ENCODE peak calls at places on chromosomes 16 and 17, in four cellular contexts. One of them, this sample, is unnamed.

GRCh38 chr17:82819015-82819414 is 20.8 kb downstream of the ZNF750 start:
- DNase-seq in WERI-Rb-1: no peak
- DNase-seq in aorta: no peak
- DNase-seq in stomach: no peak
- DNase-seq in this sample: no peak

GRCh38 chr17:4969551-4970231 is 2.1 kb upstream of the SPAG7 start:
- DNase-seq in WERI-Rb-1: no peak
- DNase-seq in aorta: no peak
- DNase-seq in stomach: no peak
- DNase-seq in this sample: no peak

GRCh38 chr16:57349212-57350031 is 9.2 kb upstream of the CCL22 start:
- DNase-seq in WERI-Rb-1: no peak
- DNase-seq in aorta: no peak
- DNase-seq in stomach: no peak
- DNase-seq in this sample: no peak

GRCh38 chr17:3535253-3535995 is 22.2 kb downstream of the TRPV3 start:
- DNase-seq in WERI-Rb-1: peak; percentile 76
- DNase-seq in aorta: peak; percentile 68
- DNase-seq in stomach: peak; percentile 50
- DNase-seq in this sample: no peak

GRCh38 chr17:320809-321385 is 31.7 kb downstream of the RPH3AL start:
- DNase-seq in WERI-Rb-1: peak; percentile 93
- DNase-seq in aorta: peak; percentile 38
- DNase-seq in stomach: no peak
- DNase-seq in this sample: no peak

GRCh38 chr16:56332464-56333079 is 92.8 kb downstream of the AMFR start:
- DNase-seq in WERI-Rb-1: peak; percentile 87
- DNase-seq in aorta: peak; percentile 70
- DNase-seq in stomach: peak; percentile 68
- DNase-seq in this sample: no peak

GRCh38 chr16:81553080-81553813 is 108.6 kb downstream of the CMIP start:
- DNase-seq in WERI-Rb-1: no peak
- DNase-seq in aorta: peak; percentile 50
- DNase-seq in stomach: peak; percentile 56
- DNase-seq in this sample: no peak

GRCh38 chr16:56946767-56947603 is 14.8 kb upstream of the CETP start:
- DNase-seq in WERI-Rb-1: no peak
- DNase-seq in aorta: no peak
- DNase-seq in stomach: no peak
- DNase-seq in this sample: no peak

GRCh38 chr17:3771140-3771539 is 29.8 kb downstream of the ITGAE start:
- DNase-seq in WERI-Rb-1: peak; percentile 80
- DNase-seq in aorta: peak; percentile 27
- DNase-seq in stomach: no peak
- DNase-seq in this sample: peak; percentile 77

GRCh38 chr16:50298591-50299507 is 32.5 kb downstream of the ADCY7 start:
- DNase-seq in WERI-Rb-1: no peak
- DNase-seq in aorta: peak; percentile 39
- DNase-seq in stomach: no peak
- DNase-seq in this sample: no peak

GRCh38 chr17:60579551-60579950 is 20.4 kb upstream of the PPM1D start:
- DNase-seq in WERI-Rb-1: no peak
- DNase-seq in aorta: no peak
- DNase-seq in stomach: no peak
- DNase-seq in this sample: no peak

GRCh38 chr17:60573139-60573975 is 26.6 kb upstream of the PPM1D start:
- DNase-seq in WERI-Rb-1: no peak
- DNase-seq in aorta: no peak
- DNase-seq in stomach: no peak
- DNase-seq in this sample: no peak

GRCh38 chr17:60583008-60583407 is 17.0 kb upstream of the PPM1D start:
- DNase-seq in WERI-Rb-1: no peak
- DNase-seq in aorta: no peak
- DNase-seq in stomach: no peak
- DNase-seq in this sample: no peak

GRCh38 chr17:60579090-60579489 is 20.9 kb upstream of the PPM1D start:
- DNase-seq in WERI-Rb-1: no peak
- DNase-seq in aorta: no peak
- DNase-seq in stomach: no peak
- DNase-seq in this sample: no peak

GRCh38 chr17:60577147-60577925 is 22.7 kb upstream of the PPM1D start:
- DNase-seq in WERI-Rb-1: peak; percentile 52
- DNase-seq in aorta: peak; percentile 53
- DNase-seq in stomach: no peak
- DNase-seq in this sample: no peak
- H3K4me3 ChIP-seq in WERI-Rb-1: peak overlapping the region; percentile 28
- H3K4me3 ChIP-seq in aorta: peak overlapping the region; percentile 76
- H3K4me3 ChIP-seq in stomach: peak overlapping the region; percentile 41
- H3K4me3 ChIP-seq in this sample: no peak overlapping the region

GRCh38 chr17:49762148-49762941 is 1.6 kb downstream of the FAM117A start:
- DNase-seq in WERI-Rb-1: no peak
- DNase-seq in aorta: no peak
- DNase-seq in stomach: no peak
- DNase-seq in this sample: no peak
- H3K4me3 ChIP-seq in WERI-Rb-1: peak overlapping the region; percentile 43
- H3K4me3 ChIP-seq in aorta: no peak overlapping the region
- H3K4me3 ChIP-seq in stomach: peak overlapping the region; percentile 90
- H3K4me3 ChIP-seq in this sample: peak overlapping the region; percentile 82

GRCh38 chr17:52740006-52740405 is 581.5 kb upstream of the CA10 start:
- DNase-seq in WERI-Rb-1: no peak
- DNase-seq in aorta: no peak
- DNase-seq in stomach: no peak
- DNase-seq in this sample: no peak
- H3K4me3 ChIP-seq in WERI-Rb-1: no peak overlapping the region
- H3K4me3 ChIP-seq in aorta: no peak overlapping the region
- H3K4me3 ChIP-seq in stomach: no peak overlapping the region
- H3K4me3 ChIP-seq in this sample: no peak overlapping the region

GRCh38 chr16:67396159-67396774 is 3.0 kb upstream of the TPPP3 start:
- DNase-seq in WERI-Rb-1: peak; percentile 96
- DNase-seq in aorta: peak; percentile 85
- DNase-seq in stomach: peak; percentile 84
- DNase-seq in this sample: no peak

GRCh38 chr16:67395458-67396158 is 2.3 kb upstream of the TPPP3 start:
- DNase-seq in WERI-Rb-1: peak; percentile 58
- DNase-seq in aorta: no peak
- DNase-seq in stomach: no peak
- DNase-seq in this sample: no peak

GRCh38 chr16:67397812-67398545 is 4.7 kb upstream of the TPPP3 start:
- DNase-seq in WERI-Rb-1: no peak
- DNase-seq in aorta: no peak
- DNase-seq in stomach: no peak
- DNase-seq in this sample: no peak

GRCh38 chr16:67397451-67397801 is 4.1 kb upstream of the TPPP3 start:
- DNase-seq in WERI-Rb-1: no peak
- DNase-seq in aorta: no peak
- DNase-seq in stomach: no peak
- DNase-seq in this sample: no peak

DNA sequence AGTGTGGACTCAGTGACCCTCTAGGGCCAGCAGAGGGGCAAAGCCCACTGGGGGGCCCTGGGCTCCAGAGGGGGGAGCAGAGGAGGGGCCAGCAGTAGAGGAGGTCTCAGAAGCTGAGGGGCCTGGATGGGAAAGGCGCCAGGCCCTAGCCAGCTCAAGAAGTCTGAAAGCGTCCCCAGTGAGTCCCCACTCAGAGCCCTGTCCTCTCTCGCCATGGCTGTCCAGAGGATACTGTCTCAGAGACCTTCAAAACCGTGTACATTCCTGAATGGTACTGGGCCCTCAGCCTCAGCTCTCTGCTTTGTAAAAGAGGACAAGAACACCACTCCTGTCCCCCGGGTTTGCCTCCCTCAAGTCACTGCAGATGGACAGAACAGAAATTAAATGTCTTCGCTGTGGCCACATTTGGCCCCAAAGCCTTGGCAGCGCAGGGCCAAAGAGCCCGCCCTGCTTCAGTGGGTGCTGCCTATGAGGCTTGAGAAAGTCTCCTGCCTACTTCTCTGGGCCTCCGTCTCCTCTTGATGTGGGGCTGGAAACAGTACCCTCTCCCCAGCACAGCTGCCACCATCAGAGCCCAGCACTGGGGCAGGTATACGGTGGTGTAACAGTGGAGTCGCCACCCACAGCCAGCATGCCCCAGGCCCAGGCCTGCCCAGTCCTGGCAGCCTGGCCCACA is 3.6 kb upstream of the TPPP3 start:
- DNase-seq in WERI-Rb-1: no peak
- DNase-seq in aorta: no peak
- DNase-seq in stomach: no peak
- DNase-seq in this sample: no peak
- H3K4me3 ChIP-seq in WERI-Rb-1: no peak overlapping the region
- H3K4me3 ChIP-seq in aorta: no peak overlapping the region
- H3K4me3 ChIP-seq in stomach: no peak overlapping the region
- H3K4me3 ChIP-seq in this sample: no peak overlapping the region

GRCh38 chr17:35359396-35359795 is 14.0 kb downstream of the SLFN11 start:
- DNase-seq in WERI-Rb-1: no peak
- DNase-seq in aorta: no peak
- DNase-seq in stomach: no peak
- DNase-seq in this sample: no peak
- H3K4me3 ChIP-seq in WERI-Rb-1: no peak overlapping the region
- H3K4me3 ChIP-seq in aorta: no peak overlapping the region
- H3K4me3 ChIP-seq in stomach: no peak overlapping the region
- H3K4me3 ChIP-seq in this sample: no peak overlapping the region

DNA sequence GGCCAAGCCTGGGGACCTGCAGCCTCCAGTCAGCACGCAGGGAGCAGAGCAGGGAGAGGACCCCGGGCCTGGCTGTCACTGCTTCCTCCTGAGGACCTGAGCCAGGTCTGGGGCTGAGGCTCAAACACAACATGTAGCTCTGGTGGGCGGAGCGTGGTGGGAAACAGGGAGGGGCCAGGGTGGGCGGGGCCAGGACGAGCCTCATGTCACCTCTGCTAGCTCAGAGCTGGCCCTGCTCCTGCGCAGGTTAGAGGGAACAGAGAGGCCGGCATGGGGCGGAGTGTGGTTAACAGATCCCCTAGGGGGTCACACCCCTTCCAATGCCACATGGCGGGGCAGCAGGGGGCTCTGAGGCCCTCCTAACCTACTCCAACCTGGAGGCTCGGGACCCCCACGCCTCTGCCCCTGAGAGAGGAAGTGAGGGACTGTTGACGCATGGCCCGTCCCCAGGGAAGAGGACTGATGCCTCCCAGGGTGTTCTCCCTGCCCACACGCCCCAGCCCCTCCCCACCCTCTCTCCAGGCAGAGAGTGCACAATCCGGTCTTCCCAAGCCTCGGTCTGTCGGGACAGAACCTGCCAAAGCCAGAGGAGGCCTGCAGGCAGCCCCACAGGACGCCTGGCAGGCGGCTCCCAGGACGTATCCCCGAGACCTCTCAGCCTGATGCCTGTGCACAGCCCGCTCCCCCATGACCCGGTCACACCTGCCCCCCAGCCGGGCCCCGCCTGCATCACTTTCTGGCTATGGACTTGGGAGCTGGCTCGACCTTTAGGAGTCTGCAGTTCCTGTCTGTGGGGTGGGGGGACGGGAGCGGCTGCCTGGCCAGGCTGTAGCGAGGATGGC is 15.2 kb downstream of the PIEZO1 start:
- DNase-seq in WERI-Rb-1: peak; percentile 76
- DNase-seq in aorta: no peak
- DNase-seq in stomach: no peak
- DNase-seq in this sample: no peak
- H3K4me3 ChIP-seq in WERI-Rb-1: peak overlapping the region; percentile 30
- H3K4me3 ChIP-seq in aorta: no peak overlapping the region
- H3K4me3 ChIP-seq in stomach: peak overlapping the region; percentile 17
- H3K4me3 ChIP-seq in this sample: no peak overlapping the region

DNA sequence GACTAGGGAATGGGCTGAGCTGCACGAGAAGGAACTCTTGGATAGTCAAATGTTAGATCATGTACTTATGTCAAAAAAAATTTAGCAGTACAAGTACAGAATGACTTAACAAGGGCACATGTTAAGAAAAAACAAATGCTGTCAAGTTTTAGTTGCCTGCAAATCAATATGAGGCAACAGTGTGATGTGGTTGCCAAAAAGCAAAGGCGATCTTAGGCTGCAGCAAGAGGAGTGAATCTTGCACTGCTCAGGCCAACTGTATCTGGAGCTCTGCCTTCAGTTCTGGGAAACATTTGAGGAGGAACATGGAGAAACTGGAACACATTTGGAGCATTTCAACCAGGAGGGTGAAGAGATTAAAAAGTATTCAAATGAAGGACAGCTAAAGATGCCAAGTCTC is 187.8 kb downstream of the RGS9 start:
- DNase-seq in WERI-Rb-1: no peak
- DNase-seq in aorta: no peak
- DNase-seq in stomach: no peak
- DNase-seq in this sample: no peak
- H3K4me3 ChIP-seq in WERI-Rb-1: no peak overlapping the region
- H3K4me3 ChIP-seq in aorta: no peak overlapping the region
- H3K4me3 ChIP-seq in stomach: no peak overlapping the region
- H3K4me3 ChIP-seq in this sample: no peak overlapping the region